ENCODE peak calls at places on chromosome 17, in eight cellular contexts. K, L, I, O, S, U, Y and Z are unnamed samples.

GRCh38 chr17:10114931-10115535 is 83.4 kb downstream of the GAS7 start:
- DNase-seq in K (no peak), L (peak), I (no peak), O (peak), S (peak), U (peak), Y (peak), Z (peak)

GRCh38 chr17:57142925-57143324 is 57.9 kb downstream of the AKAP1 start:
- DNase-seq in K (no peak), L (no peak), I (no peak), O (no peak), S (peak), U (no peak), Y (no peak), Z (no peak)

GRCh38 chr17:7888184-7888920 is at the start of gene CHD3:
- DNase-seq in K (no peak), L (no peak), I (peak), O (no peak), S (peak), U (no peak), Y (no peak), Z (no peak)

GRCh38 chr17:46003907-46004748 is 5.1 kb downstream of the STH start:
- DNase-seq in K (no peak), L (no peak), I (no peak), O (peak), S (peak), U (no peak), Y (peak), Z (no peak)

GRCh38 chr17:76519048-76519614 is 17.9 kb upstream of the RHBDF2 start:
- DNase-seq in K (no peak), L (no peak), I (no peak), O (no peak), S (no peak), U (no peak), Y (no peak), Z (no peak)

GRCh38 chr17:49739662-49740271 is 24.2 kb downstream of the FAM117A start:
- DNase-seq in K (peak), L (no peak), I (peak), O (peak), S (peak), U (peak), Y (no peak), Z (no peak)

GRCh38 chr17:72924181-72924580 is 168.3 kb downstream of the SLC39A11 start:
- DNase-seq in K (no peak), L (no peak), I (no peak), O (no peak), S (no peak), U (no peak), Y (no peak), Z (no peak)

GRCh38 chr17:66625321-66625767 is 209.6 kb upstream of the CACNG5 start:
- DNase-seq in K (peak), L (no peak), I (no peak), O (no peak), S (peak), U (no peak), Y (no peak), Z (no peak)

GRCh38 chr17:82699551-82699950 is 1.1 kb upstream of the RAB40B start:
- DNase-seq in K (no peak), L (no peak), I (no peak), O (no peak), S (no peak), U (no peak), Y (no peak), Z (no peak)

GRCh38 chr17:50425001-50425681 is 877 bp upstream of the ACSF2 start:
- DNase-seq in K (no peak), L (no peak), I (no peak), O (no peak), S (no peak), U (no peak), Y (no peak), Z (no peak)

GRCh38 chr17:41212524-41213169 is 13.8 kb upstream of the KRTAP9-2 start:
- DNase-seq in K (peak), L (no peak), I (no peak), O (no peak), S (no peak), U (no peak), Y (no peak), Z (no peak)

GRCh38 chr17:75614006-75614405 is 19.2 kb upstream of the SMIM5 start:
- DNase-seq in K (no peak), L (no peak), I (no peak), O (no peak), S (no peak), U (peak), Y (no peak), Z (no peak)

GRCh38 chr17:74152591-74153455 is 50.7 kb upstream of the RPL38 start:
- DNase-seq in K (no peak), L (no peak), I (peak), O (no peak), S (no peak), U (no peak), Y (no peak), Z (no peak)

GRCh38 chr17:31394544-31394943 is 3.1 kb downstream of the RAB11FIP4 start:
- DNase-seq in K (peak), L (peak), I (peak), O (peak), S (peak), U (peak), Y (no peak), Z (peak)

GRCh38 chr17:33209671-33210070 is 83.4 kb downstream of the ASIC2 start:
- DNase-seq in K (no peak), L (no peak), I (no peak), O (no peak), S (no peak), U (no peak), Y (no peak), Z (no peak)

GRCh38 chr17:35160354-35161201 is 13.0 kb downstream of the UNC45B start:
- DNase-seq in K (no peak), L (no peak), I (no peak), O (no peak), S (no peak), U (no peak), Y (no peak), Z (no peak)

GRCh38 chr17:30221346-30221745 is 14.2 kb downstream of the SLC6A4 start:
- DNase-seq in K (no peak), L (no peak), I (no peak), O (no peak), S (no peak), U (no peak), Y (no peak), Z (no peak)

GRCh38 chr17:60610481-60610880 is 10.5 kb downstream of the PPM1D start:
- DNase-seq in K (no peak), L (no peak), I (no peak), O (no peak), S (peak), U (no peak), Y (no peak), Z (no peak)

GRCh38 chr17:60601443-60602384 is 1.7 kb downstream of the PPM1D start:
- DNase-seq in K (peak), L (no peak), I (peak), O (no peak), S (peak), U (peak), Y (no peak), Z (peak)

GRCh38 chr17:43900183-43900857 is 7.0 kb downstream of the MPP2 start:
- DNase-seq in K (peak), L (no peak), I (peak), O (peak), S (peak), U (peak), Y (peak), Z (peak)

GRCh38 chr17:37067555-37068111 is 118.9 kb downstream of the AATF start:
- DNase-seq in K (no peak), L (peak), I (no peak), O (peak), S (peak), U (no peak), Y (no peak), Z (peak)

GRCh38 chr17:29042679-29043538 is at the start of gene PIPOX:
- DNase-seq in K (peak), L (no peak), I (peak), O (no peak), S (peak), U (peak), Y (no peak), Z (no peak)

GRCh38 chr17:74117999-74118421 is 85.5 kb upstream of the RPL38 start:
- DNase-seq in K (no peak), L (no peak), I (peak), O (no peak), S (no peak), U (no peak), Y (no peak), Z (no peak)

GRCh38 chr17:27082775-27083154 is 211.1 kb upstream of the WSB1 start:
- DNase-seq in K (no peak), L (no peak), I (no peak), O (no peak), S (no peak), U (no peak), Y (no peak), Z (no peak)

GRCh38 chr17:7293821-7294613 is 422 bp downstream of the YBX2 start:
- DNase-seq in K (no peak), L (no peak), I (peak), O (no peak), S (no peak), U (no peak), Y (no peak), Z (no peak)

GRCh38 chr17:32783602-32784001 is 93.3 kb downstream of the MYO1D start:
- DNase-seq in K (peak), L (no peak), I (peak), O (no peak), S (peak), U (no peak), Y (no peak), Z (peak)

GRCh38 chr17:7748098-7748775 is 30.7 kb downstream of the DNAH2 start:
- DNase-seq in K (no peak), L (no peak), I (peak), O (no peak), S (peak), U (no peak), Y (no peak), Z (no peak)

GRCh38 chr17:4860651-4861050 is 27.5 kb downstream of the MINK1 start:
- DNase-seq in K (no peak), L (no peak), I (no peak), O (no peak), S (no peak), U (no peak), Y (no peak), Z (no peak)

GRCh38 chr17:19338031-19338990 is 24.2 kb downstream of the B9D1 start:
- DNase-seq in K (peak), L (no peak), I (peak), O (peak), S (peak), U (peak), Y (peak), Z (no peak)

GRCh38 chr17:38745545-38745944 is 2.6 kb downstream of the PCGF2 start:
- DNase-seq in K (no peak), L (no peak), I (no peak), O (no peak), S (no peak), U (peak), Y (no peak), Z (no peak)

GRCh38 chr17:83179378-83179777 is 100.0 kb downstream of the METRNL start:
- DNase-seq in K (no peak), L (no peak), I (no peak), O (peak), S (no peak), U (no peak), Y (no peak), Z (no peak)

GRCh38 chr17:74732042-74732846 is 4.8 kb upstream of the RAB37 start:
- DNase-seq in K (no peak), L (no peak), I (no peak), O (no peak), S (no peak), U (peak), Y (no peak), Z (no peak)

GRCh38 chr17:8941520-8941919 is 24.0 kb downstream of the PIK3R5 start:
- DNase-seq in K (no peak), L (no peak), I (no peak), O (no peak), S (no peak), U (no peak), Y (no peak), Z (no peak)
- H3K4me3 ChIP-seq in K (no peak), L (no peak), I (no peak), O (no peak), S (no peak), U (no peak), Y (no peak), Z (no peak)

GRCh38 chr17:15945493-15946209 is 721 bp downstream of the ADORA2B start:
- DNase-seq in K (no peak), L (no peak), I (peak), O (peak), S (peak), U (no peak), Y (peak), Z (no peak)

GRCh38 chr17:15947331-15947730 is 2.4 kb downstream of the ADORA2B start:
- DNase-seq in K (no peak), L (no peak), I (no peak), O (no peak), S (peak), U (no peak), Y (no peak), Z (no peak)

GRCh38 chr17:15946611-15947120 is 1.7 kb downstream of the ADORA2B start:
- DNase-seq in K (no peak), L (no peak), I (no peak), O (no peak), S (peak), U (no peak), Y (no peak), Z (no peak)

GRCh38 chr17:15943971-15944719 is 785 bp upstream of the ADORA2B start:
- DNase-seq in K (no peak), L (no peak), I (peak), O (no peak), S (no peak), U (no peak), Y (no peak), Z (no peak)

DNA sequence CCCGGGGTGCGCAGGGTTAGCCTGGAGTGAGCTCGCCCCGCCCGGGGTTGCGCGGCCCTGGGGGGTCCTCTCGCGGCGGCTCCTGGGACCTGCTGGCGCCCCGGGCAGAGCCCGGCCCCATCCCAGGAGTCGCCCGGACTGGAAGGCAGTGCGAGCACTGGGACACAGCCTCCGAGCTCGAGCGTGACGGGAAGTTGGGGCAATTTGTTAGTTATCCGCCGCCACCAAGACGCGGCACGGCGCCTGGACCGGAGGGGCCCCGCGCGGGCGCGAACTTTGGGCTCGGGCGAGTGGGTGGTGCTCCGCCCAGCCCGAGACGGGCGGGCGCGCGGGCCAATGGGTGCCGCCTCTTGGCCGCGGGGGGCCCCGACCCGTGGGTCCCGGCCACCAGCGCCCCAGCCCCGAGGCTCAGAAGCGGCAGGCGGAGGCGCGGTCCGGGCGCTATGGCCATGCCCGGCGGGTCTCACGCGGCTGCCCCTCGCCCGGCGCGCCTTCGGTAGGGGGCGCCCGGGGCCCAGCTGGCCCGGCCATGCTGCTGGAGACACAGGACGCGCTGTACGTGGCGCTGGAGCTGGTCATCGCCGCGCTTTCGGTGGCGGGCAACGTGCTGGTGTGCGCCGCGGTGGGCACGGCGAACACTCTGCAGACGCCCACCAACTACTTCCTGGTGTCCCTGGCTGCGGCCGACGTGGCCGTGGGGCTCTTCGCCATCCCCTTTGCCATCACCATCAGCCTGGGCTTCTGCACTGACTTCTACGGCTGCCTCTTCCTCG is at the start of gene ADORA2B:
- DNase-seq in K (no peak), L (no peak), I (peak), O (peak), S (peak), U (peak), Y (peak), Z (no peak)
- H3K4me3 ChIP-seq in K (no peak), L (peak), I (peak), O (peak), S (peak), U (peak), Y (peak), Z (peak)

GRCh38 chr17:44987194-44987882 is 19.2 kb upstream of the C1QL1 start:
- DNase-seq in K (no peak), L (no peak), I (peak), O (no peak), S (no peak), U (no peak), Y (no peak), Z (no peak)

GRCh38 chr17:44987883-44988195 is 19.7 kb upstream of the C1QL1 start:
- DNase-seq in K (no peak), L (no peak), I (no peak), O (no peak), S (no peak), U (no peak), Y (no peak), Z (no peak)

GRCh38 chr17:44989552-44990138 is 21.5 kb upstream of the C1QL1 start:
- DNase-seq in K (no peak), L (no peak), I (no peak), O (no peak), S (no peak), U (no peak), Y (no peak), Z (no peak)

GRCh38 chr17:44990994-44991393 is 22.9 kb upstream of the C1QL1 start:
- DNase-seq in K (no peak), L (no peak), I (no peak), O (no peak), S (no peak), U (no peak), Y (no peak), Z (no peak)

GRCh38 chr17:44988256-44988942 is 20.3 kb upstream of the C1QL1 start:
- DNase-seq in K (no peak), L (no peak), I (no peak), O (no peak), S (no peak), U (no peak), Y (no peak), Z (no peak)
- H3K4me3 ChIP-seq in K (no peak), L (no peak), I (no peak), O (no peak), S (no peak), U (no peak), Y (no peak), Z (no peak)

GRCh38 chr17:78379134-78379497 is 667 bp downstream of the PGS1 start:
- DNase-seq in K (no peak), L (no peak), I (no peak), O (no peak), S (peak), U (no peak), Y (no peak), Z (peak)

GRCh38 chr17:78375401-78376079 is 2.9 kb upstream of the PGS1 start:
- DNase-seq in K (no peak), L (no peak), I (no peak), O (no peak), S (peak), U (peak), Y (no peak), Z (peak)

GRCh38 chr17:78376161-78376560 is 2.3 kb upstream of the PGS1 start:
- DNase-seq in K (no peak), L (no peak), I (no peak), O (no peak), S (no peak), U (no peak), Y (no peak), Z (no peak)

GRCh38 chr17:78378225-78379133 is at the start of gene PGS1:
- DNase-seq in K (peak), L (no peak), I (peak), O (peak), S (peak), U (peak), Y (peak), Z (no peak)

GRCh38 chr17:78377858-78378224 is 608 bp upstream of the PGS1 start:
- DNase-seq in K (no peak), L (no peak), I (no peak), O (no peak), S (no peak), U (no peak), Y (no peak), Z (no peak)
- H3K4me3 ChIP-seq in K (peak), L (peak), I (no peak), O (peak), S (peak), U (no peak), Y (peak), Z (peak)

DNA sequence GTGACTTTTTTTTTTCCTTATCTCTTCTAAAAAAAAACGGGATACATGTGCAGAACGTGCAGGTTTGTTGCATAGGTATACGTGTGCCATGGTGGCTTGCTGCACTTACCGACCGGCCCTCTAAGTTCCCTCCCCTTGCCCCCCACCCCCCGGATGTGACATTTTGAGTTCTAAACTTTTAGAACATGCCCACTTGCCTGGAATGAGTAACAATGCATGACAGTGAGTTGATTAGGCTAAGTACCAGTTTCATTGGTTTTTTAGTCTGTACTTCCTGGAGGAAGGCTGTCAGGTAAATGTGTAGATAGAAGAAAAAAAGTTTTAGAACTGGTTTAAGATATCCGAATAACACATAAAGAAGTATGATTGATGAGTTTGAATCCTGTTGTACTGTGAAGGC is 4.0 kb downstream of the BPTF start:
- DNase-seq in K (no peak), L (no peak), I (no peak), O (no peak), S (no peak), U (no peak), Y (no peak), Z (no peak)
- H3K4me3 ChIP-seq in K (no peak), L (no peak), I (peak), O (no peak), S (no peak), U (no peak), Y (peak), Z (no peak)

GRCh38 chr17:11240841-11241610 is at the start of gene SHISA6:
- DNase-seq in K (no peak), L (no peak), I (peak), O (no peak), S (no peak), U (no peak), Y (no peak), Z (no peak)

GRCh38 chr17:11241611-11242226 is 706 bp downstream of the SHISA6 start:
- DNase-seq in K (no peak), L (no peak), I (no peak), O (no peak), S (no peak), U (no peak), Y (no peak), Z (no peak)

GRCh38 chr17:11239379-11239970 is 1.5 kb upstream of the SHISA6 start:
- DNase-seq in K (no peak), L (no peak), I (no peak), O (no peak), S (no peak), U (no peak), Y (no peak), Z (no peak)

GRCh38 chr17:11238710-11239109 is 2.3 kb upstream of the SHISA6 start:
- DNase-seq in K (no peak), L (no peak), I (no peak), O (no peak), S (no peak), U (no peak), Y (no peak), Z (no peak)

DNA sequence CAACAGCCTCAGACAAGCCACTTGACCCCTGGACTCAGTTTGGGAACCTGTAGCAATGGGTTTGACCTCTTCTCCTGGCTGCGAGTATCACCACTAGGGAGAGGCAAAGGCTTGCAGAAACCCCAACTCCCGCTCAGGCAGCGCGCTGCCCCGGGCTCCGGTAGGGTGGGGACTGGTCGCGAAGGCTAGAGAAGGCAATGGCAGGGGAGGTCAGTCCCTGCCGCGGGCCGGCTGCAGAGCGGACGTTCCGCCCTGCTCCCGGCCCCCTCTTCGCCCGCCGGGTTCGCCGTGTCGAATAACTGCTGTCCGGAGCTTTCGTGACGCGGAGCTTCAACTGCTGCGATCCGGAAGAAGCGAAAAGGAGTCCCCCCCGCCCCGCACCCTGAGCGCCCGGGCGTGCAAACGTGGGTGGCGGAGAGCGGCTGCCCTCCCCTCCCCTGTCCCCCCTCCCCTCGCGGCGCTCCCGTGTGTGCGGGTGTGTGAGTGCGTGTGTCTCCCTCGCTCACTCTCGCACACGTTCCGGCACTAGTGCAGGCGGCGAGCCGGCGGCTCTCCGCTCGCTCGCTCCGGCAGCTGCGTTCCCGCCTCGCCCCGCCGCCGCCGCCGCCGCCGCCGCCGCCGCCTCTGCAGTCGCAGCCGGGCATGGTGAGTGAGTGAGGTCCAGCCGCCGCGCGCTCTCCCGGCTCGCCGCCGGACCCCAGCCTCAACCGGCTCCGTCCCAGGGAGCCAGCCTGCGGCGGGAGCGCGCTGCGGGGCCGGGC is 792 bp upstream of the SHISA6 start:
- DNase-seq in K (no peak), L (no peak), I (peak), O (no peak), S (no peak), U (no peak), Y (no peak), Z (no peak)
- H3K4me3 ChIP-seq in K (no peak), L (no peak), I (peak), O (peak), S (no peak), U (no peak), Y (peak), Z (no peak)